ENCODE peak calls at places on chromosome 15, in six cellular contexts. S, N, H, O, B and V are unnamed samples.
A peak's percentile ranks its signal among the peaks of the same experiment; 100 is the strongest.

GRCh38 chr15:39583586-39584265 is 2.8 kb downstream of the THBS1 start:
- DNase-seq in N (no peak), B (no peak), O (peak; percentile 51), S (no peak), H (no peak), V (no peak)

GRCh38 chr15:52488830-52489229 is 39.9 kb downstream of the MYO5A start:
- DNase-seq in O (no peak), S (no peak), N (no peak), B (no peak), H (no peak), V (no peak)

GRCh38 chr15:52730163-52730562 is 51.0 kb upstream of the ATOSA start:
- DNase-seq in B (peak; percentile 21), S (no peak), O (no peak), N (no peak), H (no peak), V (no peak)

GRCh38 chr15:81809543-81809942 is 236.3 kb downstream of the MEX3B start:
- DNase-seq in B (no peak), H (no peak), O (peak; percentile 49), N (no peak), S (no peak), V (no peak)

GRCh38 chr15:81054236-81054635 is 53.5 kb downstream of the TLNRD1 start:
- DNase-seq in S (no peak), N (no peak), O (no peak), H (no peak), B (peak; percentile 88), V (no peak)

GRCh38 chr15:66706225-66706732 is 4.2 kb downstream of the SMAD6 start:
- DNase-seq in O (no peak), H (no peak), B (no peak), N (no peak), S (peak; percentile 64), V (no peak)

GRCh38 chr15:33100314-33100713 is 94.2 kb downstream of the FMN1 start:
- DNase-seq in O (no peak), N (no peak), H (no peak), B (no peak), S (no peak), V (no peak)

GRCh38 chr15:71115567-71116351 is 488 bp downstream of the THSD4 start:
- DNase-seq in S (peak; percentile 62), B (peak; percentile 48), O (peak; percentile 83), N (no peak), H (peak; percentile 57), V (peak; percentile 63)

GRCh38 chr15:73370151-73370550 is 1.4 kb upstream of the HCN4 start:
- DNase-seq in O (no peak), S (no peak), H (no peak), B (no peak), N (no peak), V (no peak)

GRCh38 chr15:92663250-92663951 is 7.8 kb upstream of the FAM174B start:
- DNase-seq in N (no peak), H (no peak), B (no peak), O (no peak), S (no peak), V (no peak)

GRCh38 chr15:63324770-63325169 is 47.4 kb downstream of the APH1B start:
- DNase-seq in N (no peak), O (no peak), B (no peak), H (no peak), S (no peak), V (no peak)

GRCh38 chr15:67240235-67241131 is 14.0 kb downstream of the AAGAB start:
- DNase-seq in H (no peak), B (no peak), S (no peak), O (peak; percentile 63), N (no peak), V (no peak)

GRCh38 chr15:53830707-53831386 is 71.4 kb upstream of the WDR72 start:
- DNase-seq in B (no peak), O (peak; percentile 36), H (no peak), S (no peak), N (no peak), V (no peak)